ENCODE peak calls at places on chromosomes 16 and 17, in nine cellular contexts. E is heart left ventricle; W is CD8-positive, alpha-beta T cell; B is uterus; U is GM23338; R is pancreas; Y is left lung; J is aorta; A is CD4-positive, CD25-positive, alpha-beta regulatory T cell. I is an unnamed sample. For H3K36me3, the result is how much of the 10 kb centered on the place peaks cover.

GRCh38 chr17:28368306-28368831 is 1.7 kb downstream of the VTN start:
- DNase-seq in E (no peak), W (no peak), B (no peak), U (no peak), R (no peak), Y (no peak), J (no peak), A (no peak), I (no peak)

GRCh38 chr17:42598905-42599304 is 10.3 kb downstream of the RETREG3 start:
- DNase-seq in E (peak), W (no peak), B (no peak), U (no peak), R (no peak), Y (no peak), J (no peak), A (no peak), I (no peak)

GRCh38 chr17:35743911-35744328 is 9.1 kb downstream of the GAS2L2 start:
- DNase-seq in E (no peak), W (no peak), B (no peak), U (peak), R (no peak), Y (peak), J (no peak), A (no peak), I (peak)

GRCh38 chr17:79849953-79850352 is 10.7 kb upstream of the CBX4 start:
- DNase-seq in E (no peak), W (no peak), B (no peak), U (no peak), R (no peak), Y (no peak), J (no peak), A (no peak), I (no peak)

GRCh38 chr16:162271-162991 is 3.3 kb upstream of the HBM start:
- DNase-seq in E (no peak), W (no peak), B (no peak), U (no peak), R (no peak), Y (no peak), J (no peak), A (no peak), I (no peak)

GRCh38 chr16:11561856-11562255 is 24.9 kb downstream of the LITAF start:
- DNase-seq in E (no peak), W (no peak), B (no peak), U (no peak), R (no peak), Y (no peak), J (no peak), A (no peak), I (no peak)

GRCh38 chr16:51540259-51540658 is 389.2 kb upstream of the SALL1 start:
- DNase-seq in E (no peak), W (no peak), B (no peak), U (no peak), R (no peak), Y (no peak), J (no peak), A (no peak), I (no peak)

GRCh38 chr16:11896776-11897175 is 19.0 kb downstream of the GSPT1 start:
- DNase-seq in E (no peak), W (no peak), B (no peak), U (no peak), R (no peak), Y (no peak), J (no peak), A (no peak), I (peak)

GRCh38 chr16:12067714-12068401 is 91.3 kb downstream of the SNX29 start:
- DNase-seq in E (peak), W (peak), B (no peak), U (peak), R (peak), Y (no peak), J (peak), A (peak), I (peak)

GRCh38 chr16:13866073-13866472 is 53.9 kb upstream of the ERCC4 start:
- DNase-seq in E (peak), W (peak), B (peak), U (peak), R (peak), Y (no peak), J (peak), A (peak), I (peak)

GRCh38 chr17:14833201-14833773 is 431.8 kb downstream of the PMP22 start:
- DNase-seq in E (no peak), W (no peak), B (no peak), U (no peak), R (no peak), Y (no peak), J (no peak), A (no peak), I (peak)

GRCh38 chr17:41784207-41784744 is 2.2 kb downstream of the JUP start:
- DNase-seq in E (peak), W (no peak), B (peak), U (peak), R (peak), Y (no peak), J (no peak), A (no peak), I (peak)

GRCh38 chr16:21685034-21685455 is 21.3 kb downstream of the OTOA start:
- DNase-seq in E (no peak), W (no peak), B (no peak), U (peak), R (no peak), Y (no peak), J (no peak), A (no peak), I (no peak)

GRCh38 chr17:81932333-81932983 is 4.6 kb downstream of the PYCR1 start:
- DNase-seq in E (no peak), W (no peak), B (no peak), U (no peak), R (no peak), Y (no peak), J (no peak), A (no peak), I (no peak)

GRCh38 chr17:75876938-75877751 is 1.2 kb downstream of the TRIM47 start:
- DNase-seq in E (peak), W (no peak), B (peak), U (peak), R (peak), Y (peak), J (peak), A (peak), I (peak)

GRCh38 chr16:88985521-88985920 is 8.5 kb upstream of the CBFA2T3 start:
- DNase-seq in E (no peak), W (no peak), B (no peak), U (no peak), R (no peak), Y (no peak), J (no peak), A (no peak), I (no peak)

GRCh38 chr17:67488768-67489167 is 111.7 kb downstream of the PITPNC1 start:
- DNase-seq in E (no peak), W (no peak), B (no peak), U (no peak), R (no peak), Y (no peak), J (no peak), A (no peak), I (no peak)

DNA sequence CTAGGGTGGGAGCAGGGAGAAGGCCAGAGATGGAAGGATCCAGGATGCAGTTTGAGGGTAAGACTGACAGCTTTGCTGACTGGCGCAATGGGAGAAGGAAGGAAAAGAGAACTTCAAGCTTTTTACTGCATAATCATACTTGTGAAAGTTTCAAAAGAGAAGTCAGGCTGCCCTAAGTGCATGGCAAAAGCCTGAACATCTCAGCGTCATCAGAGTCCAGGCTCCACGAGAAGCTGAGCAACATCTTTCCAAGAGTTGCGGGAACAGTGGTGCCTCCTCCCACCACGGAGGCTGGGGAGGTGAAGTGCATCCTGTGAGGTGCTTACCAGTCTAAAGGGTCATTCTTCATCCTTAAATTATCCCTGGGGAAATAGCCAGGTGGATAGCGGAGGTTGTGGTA is 26.9 kb upstream of the SLC38A8 start:
- DNase-seq in E (no peak), W (no peak), B (no peak), U (no peak), R (no peak), Y (no peak), J (no peak), A (no peak), I (no peak)
- H3K36me3 ChIP-seq in E (half or more), W (half or more), B (under half), U (under half), R (under half), Y (half or more), J (under half), A (half or more), I (half or more)

GRCh38 chr17:5610956-5611355 is 26.6 kb upstream of the NLRP1 start:
- DNase-seq in E (no peak), W (no peak), B (no peak), U (no peak), R (no peak), Y (no peak), J (no peak), A (no peak), I (no peak)
- H3K36me3 ChIP-seq in E (under half), W (under half), B (under half), U (under half), R (under half), Y (under half), J (under half), A (under half), I (under half)

GRCh38 chr17:56899403-56899802 is 14.4 kb downstream of the TRIM25 start:
- DNase-seq in E (no peak), W (no peak), B (no peak), U (no peak), R (no peak), Y (no peak), J (no peak), A (no peak), I (no peak)

GRCh38 chr17:56896217-56896967 is 17.5 kb downstream of the TRIM25 start:
- DNase-seq in E (no peak), W (no peak), B (no peak), U (peak), R (no peak), Y (no peak), J (no peak), A (no peak), I (no peak)

GRCh38 chr17:56898874-56899273 is 15.0 kb downstream of the TRIM25 start:
- DNase-seq in E (no peak), W (no peak), B (no peak), U (no peak), R (no peak), Y (no peak), J (no peak), A (no peak), I (no peak)

GRCh38 chr17:56896968-56897359 is 16.9 kb downstream of the TRIM25 start:
- DNase-seq in E (no peak), W (no peak), B (no peak), U (no peak), R (no peak), Y (no peak), J (no peak), A (no peak), I (no peak)

GRCh38 chr17:56897646-56898424 is 16.0 kb downstream of the TRIM25 start:
- DNase-seq in E (no peak), W (no peak), B (no peak), U (no peak), R (no peak), Y (no peak), J (no peak), A (no peak), I (no peak)
- H3K36me3 ChIP-seq in E (half or more), W (half or more), B (under half), U (under half), R (under half), Y (half or more), J (under half), A (half or more), I (under half)

GRCh38 chr16:66740010-66740409 is 11.4 kb downstream of the DYNC1LI2 start:
- DNase-seq in E (no peak), W (no peak), B (no peak), U (peak), R (no peak), Y (no peak), J (no peak), A (peak), I (no peak)
- H3K36me3 ChIP-seq in E (half or more), W (under half), B (under half), U (half or more), R (under half), Y (half or more), J (under half), A (half or more), I (half or more)

I was measured in brain microvascular endothelial cell.